ENCODE peak calls at places on chromosomes 4 and X, in six cellular contexts. V, Z, A, L, R and D are unnamed samples.

GRCh38 chr4:30945586-30945985 is 225.4 kb downstream of the PCDH7 start:
- DNase-seq in V (no peak), A (no peak), R (peak; percentile 61), L (no peak), Z (no peak), D (no peak)

GRCh38 chr4:39587881-39588280 is 50.8 kb downstream of the SMIM14 start:
- DNase-seq in V (no peak), Z (no peak), L (peak; percentile 26), A (no peak), R (no peak), D (no peak)

GRCh38 chr4:87423313-87424031 is 1.1 kb downstream of the NUDT9 start:
- DNase-seq in L (no peak), R (no peak), Z (no peak), V (peak; percentile 14), A (no peak), D (no peak)

GRCh38 chr4:139889901-139890300 is 224.3 kb downstream of the MGST2 start:
- DNase-seq in A (no peak), V (no peak), L (no peak), Z (no peak), R (no peak), D (no peak)

GRCh38 chrX:21657318-21658151 is 595 bp downstream of the KLHL34 start:
- DNase-seq in L (no peak), V (no peak), Z (no peak), A (no peak), R (no peak), D (no peak)

GRCh38 chr4:99383833-99384392 is 31.4 kb upstream of the ADH1C start:
- DNase-seq in V (no peak), R (no peak), Z (no peak), A (no peak), L (no peak), D (no peak)

GRCh38 chr4:157271166-157271869 is 50.8 kb downstream of the GRIA2 start:
- DNase-seq in R (no peak), V (no peak), A (no peak), Z (no peak), L (no peak), D (no peak)

GRCh38 chrX:70219938-70220764 is 14.3 kb upstream of the AWAT1 start:
- DNase-seq in L (no peak), R (peak; percentile 50), A (no peak), V (peak; percentile 32), Z (peak; percentile 80), D (peak; percentile 8)

GRCh38 chr4:560731-561211 is 15.3 kb downstream of the TMEM271 start:
- DNase-seq in Z (no peak), L (no peak), V (no peak), A (no peak), R (no peak), D (no peak)

GRCh38 chrX:136192839-136193414 is 45.6 kb downstream of the FHL1 start:
- DNase-seq in A (no peak), R (no peak), V (no peak), L (no peak), Z (no peak), D (no peak)

GRCh38 chr4:133149932-133150642 is 993 bp downstream of the PCDH10 start:
- DNase-seq in A (no peak), Z (no peak), V (no peak), L (no peak), R (no peak), D (no peak)

GRCh38 chr4:3681191-3681590 is 85.0 kb upstream of the ADRA2C start:
- DNase-seq in V (no peak), R (no peak), L (no peak), Z (no peak), A (no peak), D (no peak)

GRCh38 chr4:148893095-148893494 is 450.9 kb upstream of the NR3C2 start:
- DNase-seq in Z (no peak), L (no peak), A (no peak), R (no peak), V (no peak), D (no peak)
- TF ChIP-seq ZNF274 in Z (no peak), L (no peak), A (no peak), R (no peak), V (no peak), D (no peak)

GRCh38 chr4:91936301-91936700 is 367.5 kb upstream of the GRID2 start:
- DNase-seq in Z (no peak), R (no peak), V (no peak), L (no peak), A (no peak), D (no peak)
- TF ChIP-seq ZNF274 in Z (no peak), R (no peak), V (no peak), L (no peak), A (no peak), D (no peak)

DNA sequence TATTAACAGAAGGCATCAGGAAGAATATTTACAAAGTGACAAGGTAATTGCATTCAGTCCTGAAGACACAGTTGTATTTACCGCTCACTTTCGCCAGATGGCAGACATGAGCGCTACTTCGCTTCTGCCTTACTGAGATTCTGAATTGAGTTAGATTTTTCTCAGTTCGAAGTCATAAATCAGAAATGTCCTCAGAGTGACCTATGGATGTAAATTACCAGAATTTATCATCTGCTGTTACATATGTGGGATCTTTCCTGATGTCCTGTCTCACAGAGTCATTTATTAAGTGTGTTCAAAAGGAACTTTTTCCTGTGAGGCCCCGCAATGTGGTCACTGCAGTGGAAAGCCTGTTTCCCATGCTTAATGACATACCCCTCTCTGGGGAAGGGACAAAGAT is 97.3 kb upstream of the DCLK2 start:
- DNase-seq in L (peak; percentile 64), Z (peak; percentile 26), A (no peak), R (peak; percentile 33), V (peak; percentile 36), D (peak; percentile 22)
- TF ChIP-seq ZNF274 in L (no peak), Z (no peak), A (no peak), R (no peak), V (no peak), D (no peak)

DNA sequence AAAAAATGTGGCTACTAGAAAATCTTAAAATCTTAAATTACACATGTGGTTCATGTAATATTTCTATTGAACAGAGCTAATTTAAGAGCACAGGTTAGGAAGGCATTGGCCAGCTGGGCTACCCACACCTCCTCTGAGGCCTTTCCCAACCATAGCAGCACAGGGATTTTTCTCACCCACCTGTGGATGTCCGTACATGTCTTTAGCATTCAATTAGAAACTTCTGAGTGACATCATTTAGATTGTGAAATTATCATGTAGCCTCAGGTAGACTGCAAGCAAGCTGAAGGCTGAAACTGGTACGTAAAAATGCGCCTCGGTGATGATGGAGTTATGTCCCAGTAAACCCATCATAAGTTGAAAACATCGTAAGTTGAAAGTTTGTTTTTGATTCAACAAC is 31.2 kb downstream of the SCARB2 start:
- DNase-seq in V (no peak), R (no peak), Z (no peak), L (no peak), A (no peak), D (no peak)
- TF ChIP-seq ZNF274 in V (no peak), R (no peak), Z (no peak), L (no peak), A (no peak), D (no peak)

GRCh38 chr4:108152980-108153379 is 15.8 kb downstream of the LEF1 start:
- DNase-seq in R (no peak), L (no peak), V (no peak), A (no peak), Z (no peak), D (no peak)

GRCh38 chr4:108159845-108160244 is 8.9 kb downstream of the LEF1 start:
- DNase-seq in L (no peak), A (no peak), V (no peak), R (no peak), Z (no peak), D (no peak)

GRCh38 chr4:108157655-108158054 is 11.1 kb downstream of the LEF1 start:
- DNase-seq in A (no peak), L (no peak), R (no peak), V (no peak), Z (no peak), D (no peak)

GRCh38 chr4:108156391-108156790 is 12.3 kb downstream of the LEF1 start:
- DNase-seq in Z (no peak), R (no peak), L (no peak), V (no peak), A (no peak), D (no peak)

DNA sequence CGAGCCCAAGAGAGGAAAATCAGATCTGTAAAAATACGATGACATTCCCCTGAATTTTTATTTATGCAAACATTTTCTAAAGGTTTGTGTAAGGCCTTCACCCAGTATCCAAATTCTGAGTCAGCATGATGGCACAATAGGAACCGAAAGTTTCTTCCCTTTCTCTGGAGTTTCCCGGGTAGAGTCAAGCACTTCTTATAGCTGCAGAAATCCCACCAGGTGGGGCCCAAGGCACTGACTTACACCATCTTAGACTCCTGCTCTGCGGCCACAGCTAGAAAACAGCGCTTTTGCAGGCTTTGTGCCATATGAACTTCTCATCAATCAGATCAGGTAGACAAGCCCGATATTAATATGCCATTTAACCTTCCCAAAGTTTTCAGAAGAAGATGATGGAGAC is 13.4 kb downstream of the LEF1 start:
- DNase-seq in Z (no peak), R (no peak), A (no peak), L (no peak), V (no peak), D (no peak)
- TF ChIP-seq ZNF274 in Z (no peak), R (no peak), A (no peak), L (no peak), V (no peak), D (no peak)

DNA sequence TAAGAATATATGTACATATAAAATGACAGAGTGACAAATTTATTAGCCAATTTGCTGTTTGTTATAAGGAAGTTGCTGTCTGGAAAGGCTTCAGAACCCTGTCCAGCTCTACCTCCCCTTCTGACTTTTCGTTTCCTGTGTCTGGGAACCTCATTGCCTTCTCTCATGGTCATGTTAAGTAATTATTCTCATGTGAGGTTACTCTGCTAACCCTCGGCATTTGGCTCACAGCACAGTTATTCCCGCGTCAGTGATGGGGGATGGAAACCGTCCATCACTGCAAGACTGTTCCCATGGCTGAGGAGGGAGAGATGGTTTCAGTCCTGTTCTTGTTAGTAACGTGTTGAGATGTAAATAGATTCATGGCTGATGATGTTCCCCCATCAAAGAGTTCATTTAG is 11.9 kb downstream of the EDNRA start:
- DNase-seq in L (no peak), Z (no peak), R (no peak), V (no peak), A (peak; percentile 27), D (no peak)
- TF ChIP-seq ZNF274 in L (no peak), Z (no peak), R (no peak), V (no peak), A (no peak), D (no peak)